ENCODE peak calls at places on chromosomes 6 and 20, in ten cellular contexts. One of them, this sample, is unnamed.

GRCh38 chr6:98463038-98463437 is 371.3 kb upstream of the POU3F2 start:
- DNase-seq in activated naive CD4-positive, alpha-beta T cell treated with anti-CD3 and anti-CD28 coated beads, Interleukin-2, amount 50 U/mL, for 72 hours: no peak
- DNase-seq in NCI-H1092: peak
- DNase-seq in Right ventricle myocardium inferior: no peak
- DNase-seq in activated CD4-positive, CD25-positive, alpha-beta regulatory T cell: no peak
- DNase-seq in AG09309: no peak
- DNase-seq in A549: no peak
- DNase-seq in H7: no peak
- DNase-seq in HFFc6: no peak
- DNase-seq in D341Med: no peak
- DNase-seq in this sample: no peak

GRCh38 chr6:28597217-28597835 is 71.6 kb downstream of the GPX5 start:
- DNase-seq in activated naive CD4-positive, alpha-beta T cell treated with anti-CD3 and anti-CD28 coated beads, Interleukin-2, amount 50 U/mL, for 72 hours: no peak
- DNase-seq in NCI-H1092: peak
- DNase-seq in Right ventricle myocardium inferior: no peak
- DNase-seq in activated CD4-positive, CD25-positive, alpha-beta regulatory T cell: no peak
- DNase-seq in AG09309: no peak
- DNase-seq in A549: peak
- DNase-seq in H7: peak
- DNase-seq in HFFc6: peak
- DNase-seq in D341Med: peak
- DNase-seq in this sample: peak

GRCh38 chr20:48621256-48622078 is 206.3 kb downstream of the PREX1 start:
- DNase-seq in activated naive CD4-positive, alpha-beta T cell treated with anti-CD3 and anti-CD28 coated beads, Interleukin-2, amount 50 U/mL, for 72 hours: no peak
- DNase-seq in NCI-H1092: no peak
- DNase-seq in Right ventricle myocardium inferior: peak
- DNase-seq in activated CD4-positive, CD25-positive, alpha-beta regulatory T cell: no peak
- DNase-seq in AG09309: no peak
- DNase-seq in A549: peak
- DNase-seq in H7: no peak
- DNase-seq in HFFc6: peak
- DNase-seq in D341Med: no peak
- DNase-seq in this sample: no peak

GRCh38 chr6:160992323-160993314 is 1.1 kb downstream of the MAP3K4 start:
- DNase-seq in activated naive CD4-positive, alpha-beta T cell treated with anti-CD3 and anti-CD28 coated beads, Interleukin-2, amount 50 U/mL, for 72 hours: no peak
- DNase-seq in NCI-H1092: peak
- DNase-seq in Right ventricle myocardium inferior: no peak
- DNase-seq in activated CD4-positive, CD25-positive, alpha-beta regulatory T cell: peak
- DNase-seq in AG09309: no peak
- DNase-seq in A549: peak
- DNase-seq in H7: peak
- DNase-seq in HFFc6: peak
- DNase-seq in D341Med: peak
- DNase-seq in this sample: no peak

GRCh38 chr20:57788936-57789613 is 79.3 kb upstream of the PMEPA1 start:
- DNase-seq in activated naive CD4-positive, alpha-beta T cell treated with anti-CD3 and anti-CD28 coated beads, Interleukin-2, amount 50 U/mL, for 72 hours: no peak
- DNase-seq in NCI-H1092: no peak
- DNase-seq in Right ventricle myocardium inferior: no peak
- DNase-seq in activated CD4-positive, CD25-positive, alpha-beta regulatory T cell: no peak
- DNase-seq in AG09309: no peak
- DNase-seq in A549: no peak
- DNase-seq in H7: no peak
- DNase-seq in HFFc6: no peak
- DNase-seq in D341Med: no peak
- DNase-seq in this sample: no peak

GRCh38 chr6:33208089-33208967 is at the start of gene RING1:
- DNase-seq in activated naive CD4-positive, alpha-beta T cell treated with anti-CD3 and anti-CD28 coated beads, Interleukin-2, amount 50 U/mL, for 72 hours: peak
- DNase-seq in NCI-H1092: peak
- DNase-seq in Right ventricle myocardium inferior: peak
- DNase-seq in activated CD4-positive, CD25-positive, alpha-beta regulatory T cell: peak
- DNase-seq in AG09309: peak
- DNase-seq in A549: peak
- DNase-seq in H7: peak
- DNase-seq in HFFc6: peak
- DNase-seq in D341Med: peak
- DNase-seq in this sample: peak

GRCh38 chr6:31125162-31125561 is 4.9 kb upstream of the CDSN start:
- DNase-seq in activated naive CD4-positive, alpha-beta T cell treated with anti-CD3 and anti-CD28 coated beads, Interleukin-2, amount 50 U/mL, for 72 hours: no peak
- DNase-seq in NCI-H1092: no peak
- DNase-seq in Right ventricle myocardium inferior: no peak
- DNase-seq in activated CD4-positive, CD25-positive, alpha-beta regulatory T cell: no peak
- DNase-seq in AG09309: no peak
- DNase-seq in A549: no peak
- DNase-seq in H7: peak
- DNase-seq in HFFc6: no peak
- DNase-seq in D341Med: no peak
- DNase-seq in this sample: peak

GRCh38 chr6:3748208-3748701 is 3.3 kb downstream of the PXDC1 start:
- DNase-seq in activated naive CD4-positive, alpha-beta T cell treated with anti-CD3 and anti-CD28 coated beads, Interleukin-2, amount 50 U/mL, for 72 hours: no peak
- DNase-seq in NCI-H1092: no peak
- DNase-seq in Right ventricle myocardium inferior: no peak
- DNase-seq in activated CD4-positive, CD25-positive, alpha-beta regulatory T cell: no peak
- DNase-seq in AG09309: peak
- DNase-seq in A549: peak
- DNase-seq in H7: peak
- DNase-seq in HFFc6: peak
- DNase-seq in D341Med: peak
- DNase-seq in this sample: peak

GRCh38 chr6:17506531-17506930 is 93.6 kb upstream of the FAM8A1 start:
- DNase-seq in activated naive CD4-positive, alpha-beta T cell treated with anti-CD3 and anti-CD28 coated beads, Interleukin-2, amount 50 U/mL, for 72 hours: no peak
- DNase-seq in NCI-H1092: no peak
- DNase-seq in Right ventricle myocardium inferior: no peak
- DNase-seq in activated CD4-positive, CD25-positive, alpha-beta regulatory T cell: no peak
- DNase-seq in AG09309: no peak
- DNase-seq in A549: no peak
- DNase-seq in H7: no peak
- DNase-seq in HFFc6: no peak
- DNase-seq in D341Med: no peak
- DNase-seq in this sample: no peak

GRCh38 chr6:80438728-80439127 is 332.3 kb downstream of the BCKDHB start:
- DNase-seq in activated naive CD4-positive, alpha-beta T cell treated with anti-CD3 and anti-CD28 coated beads, Interleukin-2, amount 50 U/mL, for 72 hours: no peak
- DNase-seq in NCI-H1092: no peak
- DNase-seq in Right ventricle myocardium inferior: no peak
- DNase-seq in activated CD4-positive, CD25-positive, alpha-beta regulatory T cell: no peak
- DNase-seq in AG09309: peak
- DNase-seq in A549: peak
- DNase-seq in H7: peak
- DNase-seq in HFFc6: peak
- DNase-seq in D341Med: no peak
- DNase-seq in this sample: no peak

GRCh38 chr20:667351-668034 is 8.1 kb downstream of the SCRT2 start:
- DNase-seq in activated naive CD4-positive, alpha-beta T cell treated with anti-CD3 and anti-CD28 coated beads, Interleukin-2, amount 50 U/mL, for 72 hours: no peak
- DNase-seq in NCI-H1092: no peak
- DNase-seq in Right ventricle myocardium inferior: peak
- DNase-seq in activated CD4-positive, CD25-positive, alpha-beta regulatory T cell: peak
- DNase-seq in AG09309: no peak
- DNase-seq in A549: peak
- DNase-seq in H7: peak
- DNase-seq in HFFc6: no peak
- DNase-seq in D341Med: peak
- DNase-seq in this sample: peak

GRCh38 chr20:4509825-4510522 is 211.7 kb upstream of the PRND start:
- DNase-seq in activated naive CD4-positive, alpha-beta T cell treated with anti-CD3 and anti-CD28 coated beads, Interleukin-2, amount 50 U/mL, for 72 hours: no peak
- DNase-seq in NCI-H1092: no peak
- DNase-seq in Right ventricle myocardium inferior: no peak
- DNase-seq in activated CD4-positive, CD25-positive, alpha-beta regulatory T cell: no peak
- DNase-seq in AG09309: no peak
- DNase-seq in A549: no peak
- DNase-seq in H7: no peak
- DNase-seq in HFFc6: peak
- DNase-seq in D341Med: no peak
- DNase-seq in this sample: no peak

GRCh38 chr20:1897965-1898464 is 2.8 kb downstream of the SIRPA start:
- DNase-seq in activated naive CD4-positive, alpha-beta T cell treated with anti-CD3 and anti-CD28 coated beads, Interleukin-2, amount 50 U/mL, for 72 hours: no peak
- DNase-seq in NCI-H1092: no peak
- DNase-seq in Right ventricle myocardium inferior: peak
- DNase-seq in activated CD4-positive, CD25-positive, alpha-beta regulatory T cell: no peak
- DNase-seq in AG09309: no peak
- DNase-seq in A549: no peak
- DNase-seq in H7: no peak
- DNase-seq in HFFc6: no peak
- DNase-seq in D341Med: no peak
- DNase-seq in this sample: peak

GRCh38 chr6:148168856-148169255 is 173.8 kb upstream of the SASH1 start:
- DNase-seq in activated naive CD4-positive, alpha-beta T cell treated with anti-CD3 and anti-CD28 coated beads, Interleukin-2, amount 50 U/mL, for 72 hours: no peak
- DNase-seq in NCI-H1092: no peak
- DNase-seq in Right ventricle myocardium inferior: no peak
- DNase-seq in activated CD4-positive, CD25-positive, alpha-beta regulatory T cell: no peak
- DNase-seq in AG09309: no peak
- DNase-seq in A549: no peak
- DNase-seq in H7: no peak
- DNase-seq in HFFc6: no peak
- DNase-seq in D341Med: no peak
- DNase-seq in this sample: no peak

GRCh38 chr6:40947876-40948514 is 91.0 kb downstream of the UNC5CL start:
- DNase-seq in activated naive CD4-positive, alpha-beta T cell treated with anti-CD3 and anti-CD28 coated beads, Interleukin-2, amount 50 U/mL, for 72 hours: no peak
- DNase-seq in NCI-H1092: no peak
- DNase-seq in Right ventricle myocardium inferior: no peak
- DNase-seq in activated CD4-positive, CD25-positive, alpha-beta regulatory T cell: no peak
- DNase-seq in AG09309: no peak
- DNase-seq in A549: no peak
- DNase-seq in H7: peak
- DNase-seq in HFFc6: peak
- DNase-seq in D341Med: no peak
- DNase-seq in this sample: no peak

GRCh38 chr20:32737371-32738223 is 5.7 kb downstream of the COMMD7 start:
- DNase-seq in activated naive CD4-positive, alpha-beta T cell treated with anti-CD3 and anti-CD28 coated beads, Interleukin-2, amount 50 U/mL, for 72 hours: peak
- DNase-seq in NCI-H1092: no peak
- DNase-seq in Right ventricle myocardium inferior: no peak
- DNase-seq in activated CD4-positive, CD25-positive, alpha-beta regulatory T cell: no peak
- DNase-seq in AG09309: peak
- DNase-seq in A549: no peak
- DNase-seq in H7: no peak
- DNase-seq in HFFc6: peak
- DNase-seq in D341Med: no peak
- DNase-seq in this sample: no peak

GRCh38 chr20:6044102-6044501 is 9.8 kb downstream of the LRRN4 start:
- DNase-seq in activated naive CD4-positive, alpha-beta T cell treated with anti-CD3 and anti-CD28 coated beads, Interleukin-2, amount 50 U/mL, for 72 hours: no peak
- DNase-seq in NCI-H1092: no peak
- DNase-seq in Right ventricle myocardium inferior: no peak
- DNase-seq in activated CD4-positive, CD25-positive, alpha-beta regulatory T cell: no peak
- DNase-seq in AG09309: no peak
- DNase-seq in A549: no peak
- DNase-seq in H7: peak
- DNase-seq in HFFc6: no peak
- DNase-seq in D341Med: no peak
- DNase-seq in this sample: no peak

GRCh38 chr6:101845621-101846020 is 452.1 kb downstream of the GRIK2 start:
- DNase-seq in activated naive CD4-positive, alpha-beta T cell treated with anti-CD3 and anti-CD28 coated beads, Interleukin-2, amount 50 U/mL, for 72 hours: no peak
- DNase-seq in NCI-H1092: no peak
- DNase-seq in Right ventricle myocardium inferior: no peak
- DNase-seq in activated CD4-positive, CD25-positive, alpha-beta regulatory T cell: no peak
- DNase-seq in AG09309: no peak
- DNase-seq in A549: no peak
- DNase-seq in H7: no peak
- DNase-seq in HFFc6: no peak
- DNase-seq in D341Med: no peak
- DNase-seq in this sample: no peak

GRCh38 chr6:124294572-124294971 is 490.9 kb downstream of the NKAIN2 start:
- DNase-seq in activated naive CD4-positive, alpha-beta T cell treated with anti-CD3 and anti-CD28 coated beads, Interleukin-2, amount 50 U/mL, for 72 hours: no peak
- DNase-seq in NCI-H1092: no peak
- DNase-seq in Right ventricle myocardium inferior: no peak
- DNase-seq in activated CD4-positive, CD25-positive, alpha-beta regulatory T cell: no peak
- DNase-seq in AG09309: no peak
- DNase-seq in A549: no peak
- DNase-seq in H7: no peak
- DNase-seq in HFFc6: no peak
- DNase-seq in D341Med: no peak
- DNase-seq in this sample: no peak

GRCh38 chr20:12528591-12529041 is 480.2 kb upstream of the SPTLC3 start:
- DNase-seq in activated naive CD4-positive, alpha-beta T cell treated with anti-CD3 and anti-CD28 coated beads, Interleukin-2, amount 50 U/mL, for 72 hours: no peak
- DNase-seq in NCI-H1092: no peak
- DNase-seq in Right ventricle myocardium inferior: no peak
- DNase-seq in activated CD4-positive, CD25-positive, alpha-beta regulatory T cell: no peak
- DNase-seq in AG09309: no peak
- DNase-seq in A549: no peak
- DNase-seq in H7: no peak
- DNase-seq in HFFc6: no peak
- DNase-seq in D341Med: no peak
- DNase-seq in this sample: no peak

GRCh38 chr20:17875981-17876385 is 92.6 kb downstream of the SNX5 start:
- DNase-seq in activated naive CD4-positive, alpha-beta T cell treated with anti-CD3 and anti-CD28 coated beads, Interleukin-2, amount 50 U/mL, for 72 hours: no peak
- DNase-seq in NCI-H1092: no peak
- DNase-seq in Right ventricle myocardium inferior: no peak
- DNase-seq in activated CD4-positive, CD25-positive, alpha-beta regulatory T cell: no peak
- DNase-seq in AG09309: no peak
- DNase-seq in A549: no peak
- DNase-seq in H7: peak
- DNase-seq in HFFc6: no peak
- DNase-seq in D341Med: no peak
- DNase-seq in this sample: no peak

GRCh38 chr6:15464211-15464725 is 198.6 kb downstream of the DTNBP1 start:
- DNase-seq in activated naive CD4-positive, alpha-beta T cell treated with anti-CD3 and anti-CD28 coated beads, Interleukin-2, amount 50 U/mL, for 72 hours: no peak
- DNase-seq in NCI-H1092: no peak
- DNase-seq in Right ventricle myocardium inferior: no peak
- DNase-seq in activated CD4-positive, CD25-positive, alpha-beta regulatory T cell: peak
- DNase-seq in AG09309: no peak
- DNase-seq in A549: peak
- DNase-seq in H7: peak
- DNase-seq in HFFc6: no peak
- DNase-seq in D341Med: peak
- DNase-seq in this sample: no peak

GRCh38 chr6:167974644-167975344 is 22.7 kb upstream of the KIF25 start:
- DNase-seq in activated naive CD4-positive, alpha-beta T cell treated with anti-CD3 and anti-CD28 coated beads, Interleukin-2, amount 50 U/mL, for 72 hours: no peak
- DNase-seq in NCI-H1092: no peak
- DNase-seq in Right ventricle myocardium inferior: no peak
- DNase-seq in activated CD4-positive, CD25-positive, alpha-beta regulatory T cell: no peak
- DNase-seq in AG09309: no peak
- DNase-seq in A549: no peak
- DNase-seq in H7: no peak
- DNase-seq in HFFc6: no peak
- DNase-seq in D341Med: no peak
- DNase-seq in this sample: no peak

GRCh38 chr6:145898376-145898775 is 65.8 kb downstream of the SHPRH start:
- DNase-seq in activated naive CD4-positive, alpha-beta T cell treated with anti-CD3 and anti-CD28 coated beads, Interleukin-2, amount 50 U/mL, for 72 hours: no peak
- DNase-seq in NCI-H1092: no peak
- DNase-seq in Right ventricle myocardium inferior: no peak
- DNase-seq in activated CD4-positive, CD25-positive, alpha-beta regulatory T cell: no peak
- DNase-seq in AG09309: no peak
- DNase-seq in A549: no peak
- DNase-seq in H7: no peak
- DNase-seq in HFFc6: no peak
- DNase-seq in D341Med: no peak
- DNase-seq in this sample: no peak

GRCh38 chr6:130043344-130043743 is 25.0 kb downstream of the L3MBTL3 start:
- DNase-seq in activated naive CD4-positive, alpha-beta T cell treated with anti-CD3 and anti-CD28 coated beads, Interleukin-2, amount 50 U/mL, for 72 hours: no peak
- DNase-seq in NCI-H1092: no peak
- DNase-seq in Right ventricle myocardium inferior: no peak
- DNase-seq in activated CD4-positive, CD25-positive, alpha-beta regulatory T cell: no peak
- DNase-seq in AG09309: no peak
- DNase-seq in A549: no peak
- DNase-seq in H7: no peak
- DNase-seq in HFFc6: no peak
- DNase-seq in D341Med: no peak
- DNase-seq in this sample: no peak

GRCh38 chr6:159360306-159360705 is 191.1 kb downstream of the FNDC1 start:
- DNase-seq in activated naive CD4-positive, alpha-beta T cell treated with anti-CD3 and anti-CD28 coated beads, Interleukin-2, amount 50 U/mL, for 72 hours: no peak
- DNase-seq in NCI-H1092: no peak
- DNase-seq in Right ventricle myocardium inferior: no peak
- DNase-seq in activated CD4-positive, CD25-positive, alpha-beta regulatory T cell: no peak
- DNase-seq in AG09309: peak
- DNase-seq in A549: no peak
- DNase-seq in H7: no peak
- DNase-seq in HFFc6: no peak
- DNase-seq in D341Med: no peak
- DNase-seq in this sample: no peak

GRCh38 chr6:37479266-37479854 is 20.3 kb downstream of the CCDC167 start:
- DNase-seq in activated naive CD4-positive, alpha-beta T cell treated with anti-CD3 and anti-CD28 coated beads, Interleukin-2, amount 50 U/mL, for 72 hours: no peak
- DNase-seq in NCI-H1092: no peak
- DNase-seq in Right ventricle myocardium inferior: no peak
- DNase-seq in activated CD4-positive, CD25-positive, alpha-beta regulatory T cell: no peak
- DNase-seq in AG09309: no peak
- DNase-seq in A549: no peak
- DNase-seq in H7: no peak
- DNase-seq in HFFc6: no peak
- DNase-seq in D341Med: peak
- DNase-seq in this sample: no peak

GRCh38 chr20:4813076-4813838 is 91.5 kb downstream of the PRND start:
- DNase-seq in activated naive CD4-positive, alpha-beta T cell treated with anti-CD3 and anti-CD28 coated beads, Interleukin-2, amount 50 U/mL, for 72 hours: no peak
- DNase-seq in NCI-H1092: no peak
- DNase-seq in Right ventricle myocardium inferior: peak
- DNase-seq in activated CD4-positive, CD25-positive, alpha-beta regulatory T cell: no peak
- DNase-seq in AG09309: no peak
- DNase-seq in A549: no peak
- DNase-seq in H7: no peak
- DNase-seq in HFFc6: no peak
- DNase-seq in D341Med: peak
- DNase-seq in this sample: peak